ENCODE peak calls at places on chromosomes 4 and X, in nine cellular contexts. K is Calu3; B is stimulated activated CD4-positive, alpha-beta T cell treated with anti-CD3 and anti-CD28 coated beads, Interleukin-4, amount 100 ng/mL, for 4 hours; Y is lung microvascular endothelial cell; S is amygdala; X is endodermal cell; M is endothelial cell; P is foreskin fibroblast; W is NCI-H2081 treated with DMSO at 0.1 percent for 48 hours. T is an unnamed sample.

GRCh38 chr4:128758314-128758922 is 51.1 kb upstream of the JADE1 start:
- DNase-seq in S (no peak), M (no peak), K (no peak), Y (no peak), B (no peak), X (no peak), W (no peak), P (no peak), T (no peak)

GRCh38 chr4:7811536-7812190 is 128.0 kb downstream of the AFAP1 start:
- DNase-seq in B (no peak), Y (no peak), P (peak; percentile 23), W (no peak), X (no peak), M (no peak), S (no peak), K (no peak), T (no peak)

GRCh38 chr4:164937576-164938270 is 39.7 kb downstream of the TRIM61 start:
- DNase-seq in X (peak; percentile 84), S (peak; percentile 40), B (no peak), W (no peak), P (peak; percentile 22), M (no peak), Y (no peak), K (no peak), T (no peak)

GRCh38 chrX:96445531-96446065 is 239.0 kb upstream of the DIAPH2 start:
- DNase-seq in M (no peak), Y (peak; percentile 60), S (no peak), X (no peak), B (no peak), P (no peak), K (no peak), W (no peak), T (no peak)

GRCh38 chr4:168440442-168441264 is 39.6 kb downstream of the DDX60L start:
- DNase-seq in B (no peak), W (no peak), Y (peak; percentile 75), P (peak; percentile 64), S (no peak), M (no peak), K (peak; percentile 43), X (no peak), T (no peak)

GRCh38 chr4:8194306-8195242 is 4.5 kb upstream of the SH3TC1 start:
- DNase-seq in S (no peak), Y (peak; percentile 43), M (no peak), K (no peak), W (no peak), B (no peak), P (no peak), X (no peak), T (no peak)

GRCh38 chr4:139458999-139459398 is 5.1 kb downstream of the RAB33B start:
- DNase-seq in X (peak; percentile 62), S (no peak), M (no peak), B (no peak), P (no peak), K (no peak), Y (peak; percentile 10), W (no peak), T (no peak)

GRCh38 chrX:22135994-22136684 is 104.0 kb downstream of the PHEX start:
- DNase-seq in S (no peak), K (peak; percentile 43), B (no peak), M (peak; percentile 30), X (no peak), W (peak; percentile 35), Y (peak; percentile 79), P (peak; percentile 63), T (peak; percentile 61)

GRCh38 chrX:33211356-33212254 is at the start of gene DMD:
- DNase-seq in B (no peak), P (peak; percentile 1), Y (peak; percentile 63), S (peak; percentile 35), M (no peak), W (no peak), K (peak; percentile 46), X (peak; percentile 54), T (peak; percentile 6)

GRCh38 chrX:111110098-111110775 is 14.2 kb downstream of the PAK3 start:
- DNase-seq in M (no peak), S (no peak), K (no peak), Y (no peak), B (no peak), X (no peak), W (no peak), P (no peak), T (no peak)

GRCh38 chr4:41204400-41204978 is 9.9 kb downstream of the APBB2 start:
- DNase-seq in K (peak; percentile 43), S (no peak), P (peak; percentile 77), W (no peak), Y (peak; percentile 85), B (no peak), M (no peak), X (no peak), T (no peak)

GRCh38 chrX:3271485-3272186 is 74.8 kb downstream of the MXRA5 start:
- DNase-seq in K (peak; percentile 17), W (no peak), P (peak; percentile 71), Y (peak; percentile 87), S (no peak), M (no peak), B (no peak), X (no peak), T (no peak)

GRCh38 chr4:71184195-71184781 is 154.5 kb upstream of the SLC4A4 start:
- DNase-seq in Y (peak; percentile 54), B (peak; percentile 6), M (peak; percentile 17), K (peak; percentile 26), X (peak; percentile 68), P (no peak), S (peak; percentile 33), W (no peak), T (peak; percentile 18)

GRCh38 chr4:152294331-152294730 is 241.6 kb downstream of the FBXW7 start:
- DNase-seq in Y (no peak), S (no peak), P (no peak), M (no peak), W (no peak), K (no peak), X (no peak), B (no peak), T (no peak)

GRCh38 chrX:146055733-146056132 is 238.1 kb downstream of the SLITRK2 start:
- DNase-seq in P (no peak), W (no peak), B (no peak), K (no peak), S (no peak), M (no peak), X (no peak), Y (no peak), T (no peak)

GRCh38 chr4:905485-906214 is 26.5 kb downstream of the GAK start:
- DNase-seq in Y (no peak), P (no peak), B (no peak), S (no peak), X (no peak), W (no peak), M (no peak), K (no peak), T (no peak)

GRCh38 chr4:139337612-139338011 is 35.3 kb upstream of the NDUFC1 start:
- DNase-seq in M (no peak), Y (no peak), S (no peak), X (no peak), W (no peak), P (no peak), B (no peak), K (no peak), T (no peak)

GRCh38 chrX:9148626-9149385 is 114.9 kb upstream of the FAM9B start:
- DNase-seq in P (peak; percentile 61), K (no peak), X (peak; percentile 86), Y (no peak), S (no peak), M (no peak), B (no peak), W (no peak), T (no peak)

GRCh38 chrX:15160558-15160957 is 109.3 kb downstream of the ASB9 start:
- DNase-seq in M (no peak), Y (no peak), P (no peak), X (no peak), S (no peak), W (no peak), K (no peak), B (no peak), T (no peak)

GRCh38 chr4:80465238-80465637 is 129.7 kb downstream of the CFAP299 start:
- DNase-seq in Y (no peak), B (no peak), P (no peak), S (no peak), X (no peak), M (no peak), K (no peak), W (no peak), T (no peak)

GRCh38 chr4:176185068-176185467 is 10.3 kb downstream of the SPATA4 start:
- DNase-seq in W (no peak), Y (no peak), P (peak; percentile 68), S (no peak), X (no peak), M (no peak), K (no peak), B (no peak), T (no peak)

GRCh38 chr4:128341634-128342033 is 54.0 kb upstream of the PGRMC2 start:
- DNase-seq in X (no peak), S (no peak), K (no peak), W (no peak), M (no peak), B (no peak), Y (no peak), P (no peak), T (no peak)

GRCh38 chr4:104971458-104971857 is 175.2 kb upstream of the TET2 start:
- DNase-seq in P (no peak), Y (no peak), X (no peak), W (no peak), S (no peak), M (no peak), B (no peak), K (no peak), T (no peak)

GRCh38 chrX:2264179-2265030 is 236.4 kb downstream of the DHRSX start:
- DNase-seq in K (no peak), M (no peak), Y (no peak), X (peak; percentile 47), P (no peak), W (no peak), S (no peak), B (no peak), T (no peak)